ENCODE peak calls at places on chromosomes 12 and 14, in seven cellular contexts. E is stimulated activated CD8-positive, alpha-beta memory T cell treated with anti-CD3 and anti-CD28 coated beads, Interleukin-2, amount 100 ng/mL, for 48 hours; B is cardiac muscle cell; D is NCI-H2029 treated with DMSO at 0.1 percent for 48 hours; S is HepG2; G is hepatocyte; O is AML-193. I is an unnamed sample.

GRCh38 chr12:12704593-12705230 is 8.7 kb upstream of the GPR19 start:
- DNase-seq in B (peak), O (peak), S (peak), D (peak), E (no peak), G (peak), I (no peak)

GRCh38 chr12:132517740-132518100 is 27.8 kb downstream of the FBRSL1 start:
- DNase-seq in S (no peak), B (no peak), E (no peak), O (no peak), D (no peak), G (no peak), I (no peak)

GRCh38 chr12:94481734-94482133 is 22.1 kb upstream of the CEP83 start:
- DNase-seq in S (no peak), B (no peak), O (no peak), D (no peak), E (no peak), G (no peak), I (no peak)

GRCh38 chr12:85804663-85805062 is 31.5 kb downstream of the RASSF9 start:
- DNase-seq in G (no peak), E (no peak), D (no peak), S (no peak), O (no peak), B (peak), I (no peak)

GRCh38 chr14:68544150-68544892 is 248.5 kb downstream of the ZFP36L1 start:
- DNase-seq in O (no peak), E (no peak), D (no peak), S (no peak), G (no peak), B (peak), I (no peak)

GRCh38 chr14:78448483-78449094 is 278.4 kb downstream of the NRXN3 start:
- DNase-seq in O (peak), S (peak), G (peak), E (peak), B (peak), D (no peak), I (no peak)

GRCh38 chr12:12033589-12034223 is 37.0 kb upstream of the BCL2L14 start:
- DNase-seq in B (no peak), G (no peak), D (no peak), O (no peak), E (no peak), S (no peak), I (no peak)

GRCh38 chr12:113456199-113456598 is 15.5 kb downstream of the LHX5 start:
- DNase-seq in G (no peak), B (no peak), S (no peak), D (no peak), O (no peak), E (no peak), I (no peak)

GRCh38 chr12:103800252-103800771 is 40.7 kb downstream of the NT5DC3 start:
- DNase-seq in G (peak), S (peak), B (peak), E (no peak), O (no peak), D (peak), I (no peak)

GRCh38 chr14:85447883-85448282 is 82.1 kb upstream of the FLRT2 start:
- DNase-seq in O (no peak), B (no peak), D (no peak), S (no peak), G (no peak), E (no peak), I (no peak)

GRCh38 chr14:104966261-104967143 is 11.7 kb downstream of the AHNAK2 start:
- DNase-seq in G (no peak), S (no peak), O (no peak), B (no peak), E (no peak), D (no peak), I (no peak)

GRCh38 chr12:77225373-77225772 is 160.0 kb upstream of the E2F7 start:
- DNase-seq in E (no peak), B (no peak), S (peak), G (peak), D (no peak), O (no peak), I (no peak)

GRCh38 chr14:72104011-72104613 is 171.9 kb downstream of the RGS6 start:
- DNase-seq in S (no peak), E (peak), B (no peak), D (no peak), O (peak), G (peak), I (peak)

GRCh38 chr12:123250471-123251383 is 17.5 kb downstream of the MTRFR start:
- DNase-seq in B (no peak), G (peak), D (peak), O (no peak), E (no peak), S (peak), I (no peak)

GRCh38 chr12:118237908-118238307 is 102.0 kb downstream of the PEBP1 start:
- DNase-seq in S (no peak), E (no peak), B (peak), G (peak), D (no peak), O (no peak), I (no peak)

GRCh38 chr12:131074221-131075083 is 120.7 kb downstream of the ADGRD1 start:
- DNase-seq in O (no peak), S (no peak), B (peak), E (no peak), D (no peak), G (peak), I (no peak)

GRCh38 chr12:43434614-43435013 is 117.4 kb downstream of the ADAMTS20 start:
- DNase-seq in S (no peak), D (no peak), E (no peak), B (no peak), O (peak), G (no peak), I (no peak)

GRCh38 chr12:124222368-124223245 is 72.3 kb upstream of the RFLNA start:
- DNase-seq in G (no peak), E (no peak), B (no peak), S (no peak), O (no peak), D (no peak), I (no peak)

GRCh38 chr14:100557658-100558057 is 29.6 kb downstream of the BEGAIN start:
- DNase-seq in G (no peak), B (no peak), O (no peak), D (no peak), E (no peak), S (no peak), I (no peak)

GRCh38 chr14:69044965-69045555 is 66.0 kb upstream of the ACTN1 start:
- DNase-seq in O (no peak), E (no peak), G (no peak), D (no peak), S (no peak), B (peak), I (no peak)

GRCh38 chr12:9509464-9510166 is 98.1 kb downstream of the KLRB1 start:
- DNase-seq in O (no peak), S (no peak), B (peak), G (no peak), D (no peak), E (no peak), I (no peak)

GRCh38 chr12:10364839-10365681 is 24.8 kb downstream of the KLRK1 start:
- DNase-seq in O (peak), D (peak), B (peak), G (peak), S (peak), E (no peak), I (peak)

GRCh38 chr12:123602651-123603195 is 824 bp downstream of the DDX55 start:
- DNase-seq in E (no peak), D (no peak), S (no peak), B (peak), O (peak), G (peak), I (peak)

GRCh38 chr14:98198385-98198784 is 1073.6 kb downstream of the BCL11B start:
- DNase-seq in E (peak), D (no peak), B (no peak), O (no peak), G (no peak), S (no peak), I (no peak)

GRCh38 chr12:91109148-91109564 is 2.1 kb downstream of the LUM start:
- DNase-seq in B (peak), E (peak), D (peak), O (peak), S (peak), G (peak), I (no peak)

GRCh38 chr14:77099425-77100167 is 1.5 kb downstream of the CIPC start:
- DNase-seq in E (no peak), G (peak), O (peak), D (peak), S (no peak), B (peak), I (no peak)

GRCh38 chr12:117002040-117002832 is 91.5 kb downstream of the FBXW8 start:
- DNase-seq in G (no peak), S (no peak), E (no peak), B (peak), D (no peak), O (no peak), I (no peak)

GRCh38 chr14:34179723-34180122 is 228.8 kb upstream of the EGLN3 start:
- DNase-seq in G (no peak), D (peak), S (no peak), O (no peak), B (no peak), E (no peak), I (no peak)

GRCh38 chr12:59486827-59487226 is 109.0 kb upstream of the SLC16A7 start:
- DNase-seq in E (no peak), O (no peak), B (no peak), S (no peak), D (no peak), G (no peak), I (no peak)

GRCh38 chr12:65500121-65500846 is 221.8 kb downstream of the MSRB3 start:
- DNase-seq in B (peak), S (no peak), E (no peak), O (no peak), G (no peak), D (no peak), I (no peak)

GRCh38 chr12:120331390-120331789 is 3.8 kb upstream of the PLA2G1B start:
- DNase-seq in B (no peak), S (no peak), G (no peak), O (no peak), E (no peak), D (no peak), I (no peak)

GRCh38 chr12:12207746-12208145 is 59.1 kb downstream of the LRP6 start:
- DNase-seq in O (no peak), G (no peak), D (no peak), B (peak), S (no peak), E (no peak), I (no peak)

GRCh38 chr14:105502446-105503295 is 11.6 kb downstream of the TEDC1 start:
- DNase-seq in G (no peak), O (no peak), D (no peak), S (no peak), E (no peak), B (no peak), I (peak)

GRCh38 chr14:77786148-77786547 is 13.8 kb upstream of the ADCK1 start:
- DNase-seq in S (no peak), G (no peak), B (no peak), O (no peak), D (no peak), E (no peak), I (no peak)

GRCh38 chr12:85733441-85733840 is 102.8 kb downstream of the RASSF9 start:
- DNase-seq in S (no peak), O (no peak), E (no peak), D (no peak), B (peak), G (peak), I (no peak)

GRCh38 chr12:1047898-1048660 is 57.1 kb downstream of the ERC1 start:
- DNase-seq in S (no peak), D (no peak), E (no peak), O (peak), B (no peak), G (no peak), I (no peak)

GRCh38 chr14:53963491-53964227 is 7.0 kb upstream of the BMP4 start:
- DNase-seq in G (peak), E (no peak), S (no peak), D (no peak), B (peak), O (no peak), I (no peak)

I was measured in B cell.